ENCODE peak calls at places on chromosomes 4 and X, in nine cellular contexts. V is NCI-H1105; R is right cardiac atrium; S is D341Med; O is activated T-cell treated with anti-CD3 and anti-CD28 coated beads, Interleukin-2, amount 50 U/mL, for 72 hours; P is kidney tubule cell; A is NAMALWA; K is left cardiac atrium; T is MV-4-11. Z is an unnamed sample.

GRCh38 chrX:115603534-115604074 is 42.6 kb downstream of the PLS3 start:
- DNase-seq in V (no peak), R (no peak), S (no peak), O (no peak), P (no peak), A (no peak), K (no peak), T (no peak), Z (no peak)

GRCh38 chr4:15542795-15543194 is 73.1 kb downstream of the CC2D2A start:
- DNase-seq in V (no peak), R (no peak), S (no peak), O (no peak), P (no peak), A (no peak), K (no peak), T (no peak), Z (no peak)

GRCh38 chrX:78331708-78332107 is 4.3 kb upstream of the CYSLTR1 start:
- DNase-seq in V (no peak), R (no peak), S (no peak), O (no peak), P (no peak), A (no peak), K (no peak), T (peak), Z (peak)

GRCh38 chr4:42149004-42149403 is 3.5 kb downstream of the BEND4 start:
- DNase-seq in V (no peak), R (no peak), S (no peak), O (no peak), P (no peak), A (peak), K (no peak), T (no peak), Z (no peak)

GRCh38 chr4:111991797-111992196 is 153.5 kb upstream of the FAM241A start:
- DNase-seq in V (no peak), R (no peak), S (no peak), O (no peak), P (peak), A (no peak), K (no peak), T (peak), Z (no peak)

GRCh38 chrX:106612403-106612789 is 618 bp downstream of the RADX start:
- DNase-seq in V (no peak), R (no peak), S (no peak), O (no peak), P (peak), A (no peak), K (no peak), T (no peak), Z (peak)

GRCh38 chr4:82797048-82797590 is 1.5 kb downstream of the SCD5 start:
- DNase-seq in V (peak), R (peak), S (peak), O (no peak), P (peak), A (peak), K (no peak), T (no peak), Z (no peak)

GRCh38 chr4:107467461-107467860 is 252.6 kb downstream of the PAPSS1 start:
- DNase-seq in V (no peak), R (no peak), S (no peak), O (no peak), P (no peak), A (no peak), K (no peak), T (no peak), Z (no peak)

GRCh38 chr4:169071781-169072180 is 61.7 kb upstream of the CBR4 start:
- DNase-seq in V (no peak), R (no peak), S (no peak), O (no peak), P (no peak), A (no peak), K (no peak), T (no peak), Z (no peak)

GRCh38 chrX:69101655-69102251 is 63.5 kb downstream of the PJA1 start:
- DNase-seq in V (no peak), R (no peak), S (no peak), O (no peak), P (no peak), A (no peak), K (no peak), T (no peak), Z (no peak)

GRCh38 chrX:95427389-95427788 is 1257.3 kb upstream of the DIAPH2 start:
- DNase-seq in V (no peak), R (no peak), S (no peak), O (no peak), P (peak), A (no peak), K (no peak), T (no peak), Z (no peak)

GRCh38 chr4:80036949-80037348 is 36.1 kb downstream of the ANTXR2 start:
- DNase-seq in V (no peak), R (no peak), S (no peak), O (no peak), P (peak), A (no peak), K (no peak), T (peak), Z (peak)

GRCh38 chrX:108275732-108276131 is 162.5 kb downstream of the COL4A6 start:
- DNase-seq in V (no peak), R (no peak), S (no peak), O (no peak), P (no peak), A (no peak), K (no peak), T (no peak), Z (no peak)

GRCh38 chr4:32775049-32775448 is 2054.9 kb downstream of the PCDH7 start:
- DNase-seq in V (no peak), R (no peak), S (peak), O (no peak), P (peak), A (peak), K (no peak), T (peak), Z (peak)

GRCh38 chr4:100548209-100548579 is 30.4 kb upstream of the EMCN start:
- DNase-seq in V (no peak), R (no peak), S (no peak), O (no peak), P (no peak), A (no peak), K (no peak), T (peak), Z (no peak)

GRCh38 chrX:87376896-87377295 is 140.7 kb upstream of the KLHL4 start:
- DNase-seq in V (no peak), R (no peak), S (no peak), O (no peak), P (no peak), A (no peak), K (no peak), T (no peak), Z (no peak)

GRCh38 chrX:16479206-16479869 is 170.6 kb upstream of the S100G start:
- DNase-seq in V (no peak), R (no peak), S (no peak), O (no peak), P (peak), A (no peak), K (no peak), T (no peak), Z (no peak)

GRCh38 chrX:13427441-13428054 is 107.7 kb upstream of the ATXN3L start:
- DNase-seq in V (no peak), R (no peak), S (no peak), O (no peak), P (no peak), A (no peak), K (no peak), T (no peak), Z (peak)

Z was measured in KBM-7.